ENCODE peak calls at places on chromosome 11, in four cellular contexts. R is activated CD4-positive, CD25-positive, alpha-beta regulatory T cell treated with anti-CD3 and anti-CD28 coated beads, Interleukin-2, amount 50 U/mL, for 24 hours; M is SK-N-SH treated with all-trans-retinoic acid at 6 μM for 48 hours; O is Right ventricle myocardium inferior. D is an unnamed sample.
A peak's percentile ranks its signal among the peaks of the same experiment; 100 is the strongest.

GRCh38 chr11:125275905-125276634 is 111.5 kb downstream of the PKNOX2 start:
- ATAC-seq in R (no peak), M (no peak), O (peak; percentile 61), D (no peak)

GRCh38 chr11:46917109-46918086 is 952 bp downstream of the LRP4 start:
- ATAC-seq in M (peak; percentile 15), R (no peak), O (no peak), D (no peak)

GRCh38 chr11:70678931-70679900 is 280.9 kb downstream of the CTTN start:
- ATAC-seq in O (no peak), R (no peak), M (no peak), D (no peak)

GRCh38 chr11:93131709-93132108 is 66.1 kb downstream of the SLC36A4 start:
- ATAC-seq in O (no peak), M (peak; percentile 70), R (no peak), D (no peak)

GRCh38 chr11:129702410-129703390 is 112.9 kb upstream of the TMEM45B start:
- ATAC-seq in R (no peak), O (no peak), M (no peak), D (no peak)

GRCh38 chr11:25876456-25876965 is 455.4 kb upstream of the ANO3 start:
- ATAC-seq in M (no peak), R (no peak), O (no peak), D (no peak)

GRCh38 chr11:128236506-128237498 is 350.6 kb downstream of the ETS1 start:
- ATAC-seq in R (no peak), O (no peak), M (peak; percentile 22), D (no peak)

GRCh38 chr11:15913261-15913660 is 443.1 kb downstream of the SOX6 start:
- ATAC-seq in M (no peak), O (peak; percentile 26), R (no peak), D (no peak)

GRCh38 chr11:66150140-66150539 is 80.1 kb downstream of the PACS1 start:
- ATAC-seq in M (no peak), R (no peak), O (no peak), D (no peak)

GRCh38 chr11:16986434-16987204 is 27.6 kb downstream of the PLEKHA7 start:
- ATAC-seq in M (no peak), O (no peak), R (peak; percentile 90), D (no peak)

GRCh38 chr11:59062602-59063529 is 23.2 kb upstream of the GLYATL1B start:
- ATAC-seq in M (peak; percentile 40), R (no peak), O (no peak), D (no peak)

GRCh38 chr11:12377106-12377823 is at the start of gene PARVA:
- ATAC-seq in R (no peak), O (peak; percentile 81), M (peak; percentile 89), D (peak; percentile 82)

GRCh38 chr11:87223816-87224215 is 186.1 kb downstream of the TMEM135 start:
- ATAC-seq in M (no peak), R (no peak), O (no peak), D (no peak)

GRCh38 chr11:19777032-19777341 is 64.3 kb downstream of the NAV2 start:
- ATAC-seq in O (no peak), M (peak; percentile 35), R (no peak), D (peak; percentile 37)

GRCh38 chr11:94507485-94507884 is 4.8 kb upstream of the C11orf97 start:
- ATAC-seq in O (no peak), M (no peak), R (no peak), D (no peak)

GRCh38 chr11:122786896-122787295 is 51.4 kb upstream of the CRTAM start:
- ATAC-seq in R (no peak), O (no peak), M (no peak), D (no peak)

GRCh38 chr11:7604331-7604973 is 68.8 kb downstream of the CYB5R2 start:
- ATAC-seq in R (no peak), M (no peak), O (no peak), D (no peak)

GRCh38 chr11:132099692-132100091 is 729.3 kb downstream of the NTM start:
- ATAC-seq in O (peak; percentile 37), R (no peak), M (no peak), D (no peak)

GRCh38 chr11:115580416-115580815 is 76.2 kb upstream of the CADM1 start:
- ATAC-seq in M (no peak), O (no peak), R (no peak), D (no peak)

GRCh38 chr11:82750643-82751139 is 17.0 kb upstream of the FAM181B start:
- ATAC-seq in O (no peak), R (no peak), M (peak; percentile 66), D (no peak)

GRCh38 chr11:19987243-19987870 is 172.9 kb downstream of the DBX1 start:
- ATAC-seq in M (no peak), R (no peak), O (peak; percentile 43), D (no peak)

GRCh38 chr11:119578466-119579220 is 150.4 kb downstream of the NECTIN1 start:
- ATAC-seq in M (no peak), R (no peak), O (no peak), D (no peak)

D was measured in gastroesophageal sphincter.